ENCODE peak calls at places on chromosomes 3 and 15, in four cellular contexts. W is amniotic epithelial cell, R is kidney, P is iPS-NIHi11. X is an unnamed sample.

GRCh38 chr15:77738441-77739437 is 106.0 kb upstream of the LINGO1 start:
- DNase-seq in R (no peak), W (no peak), P (peak), X (no peak)

GRCh38 chr3:127413871-127414270 is 126.0 kb upstream of the PRR20G start:
- DNase-seq in R (peak), W (no peak), P (no peak), X (peak)

GRCh38 chr3:115512565-115513410 is 110.5 kb upstream of the GAP43 start:
- DNase-seq in P (peak), R (peak), W (peak), X (no peak)

GRCh38 chr3:109154989-109155388 is 18.5 kb downstream of the C3orf85 start:
- DNase-seq in R (no peak), W (no peak), P (no peak), X (no peak)

GRCh38 chr3:64686446-64686908 is 1.3 kb downstream of the ADAMTS9 start:
- DNase-seq in W (peak), R (no peak), P (no peak), X (no peak)

GRCh38 chr15:74444106-74445062 is 10.6 kb upstream of the SEMA7A start:
- DNase-seq in W (no peak), R (no peak), P (no peak), X (peak)

GRCh38 chr15:81385110-81386076 is 11.4 kb upstream of the TMC3 start:
- DNase-seq in W (no peak), P (no peak), R (no peak), X (no peak)

GRCh38 chr15:45265506-45265905 is 13.5 kb downstream of the SLC28A2 start:
- DNase-seq in P (no peak), W (no peak), R (no peak), X (no peak)

GRCh38 chr15:72116680-72117447 is 1.1 kb downstream of the MYO9A start:
- DNase-seq in R (no peak), P (peak), W (peak), X (no peak)

GRCh38 chr3:66427352-66427751 is 73.5 kb downstream of the LRIG1 start:
- DNase-seq in W (no peak), P (no peak), R (no peak), X (no peak)

GRCh38 chr3:183515968-183516851 is 39.3 kb downstream of the KLHL6 start:
- DNase-seq in P (no peak), W (no peak), R (no peak), X (no peak)

X was measured in posterior vena cava.